ENCODE peak calls at places on chromosomes 6 and 20, in four cellular contexts. One of them, this sample, is unnamed. For H3K4me1, the result is how much of the 10 kb centered on the place peaks cover.

GRCh38 chr20:57522380-57522973 is 2.5 kb downstream of the CTCFL start:
- DNase-seq in mesenchymal stem cell: no peak
- DNase-seq in H9: no peak
- DNase-seq in fibroblast of lung: no peak
- DNase-seq in this sample: no peak

GRCh38 chr6:11011787-11012234 is 32.3 kb downstream of the ELOVL2 start:
- DNase-seq in mesenchymal stem cell: no peak
- DNase-seq in H9: peak
- DNase-seq in fibroblast of lung: no peak
- DNase-seq in this sample: no peak

GRCh38 chr6:37637562-37638413 is 59.9 kb downstream of the MDGA1 start:
- DNase-seq in mesenchymal stem cell: no peak
- DNase-seq in H9: no peak
- DNase-seq in fibroblast of lung: no peak
- DNase-seq in this sample: no peak

GRCh38 chr20:22768779-22769178 is 184.4 kb upstream of the FOXA2 start:
- DNase-seq in mesenchymal stem cell: no peak
- DNase-seq in H9: no peak
- DNase-seq in fibroblast of lung: no peak
- DNase-seq in this sample: no peak

GRCh38 chr6:9116026-9116425 is 680.7 kb upstream of the SLC35B3 start:
- DNase-seq in mesenchymal stem cell: peak
- DNase-seq in H9: no peak
- DNase-seq in fibroblast of lung: peak
- DNase-seq in this sample: peak

GRCh38 chr6:579339-579738 is 77.6 kb downstream of the HUS1B start:
- DNase-seq in mesenchymal stem cell: no peak
- DNase-seq in H9: no peak
- DNase-seq in fibroblast of lung: no peak
- DNase-seq in this sample: no peak

GRCh38 chr6:50087231-50087954 is 37.7 kb upstream of the DEFB112 start:
- DNase-seq in mesenchymal stem cell: peak
- DNase-seq in H9: no peak
- DNase-seq in fibroblast of lung: peak
- DNase-seq in this sample: peak

GRCh38 chr6:143952386-143952785 is 55.7 kb downstream of the PLAGL1 start:
- DNase-seq in mesenchymal stem cell: no peak
- DNase-seq in H9: no peak
- DNase-seq in fibroblast of lung: no peak
- DNase-seq in this sample: no peak

GRCh38 chr20:33301192-33301930 is 18.3 kb downstream of the BPIFB1 start:
- DNase-seq in mesenchymal stem cell: peak
- DNase-seq in H9: no peak
- DNase-seq in fibroblast of lung: peak
- DNase-seq in this sample: peak

GRCh38 chr6:136280032-136280609 is 9.5 kb downstream of the BCLAF1 start:
- DNase-seq in mesenchymal stem cell: no peak
- DNase-seq in H9: no peak
- DNase-seq in fibroblast of lung: no peak
- DNase-seq in this sample: no peak

GRCh38 chr6:139126255-139126654 is 8.6 kb upstream of the HECA start:
- DNase-seq in mesenchymal stem cell: peak
- DNase-seq in H9: no peak
- DNase-seq in fibroblast of lung: peak
- DNase-seq in this sample: peak

GRCh38 chr6:150531957-150532356 is 67.7 kb upstream of the PLEKHG1 start:
- DNase-seq in mesenchymal stem cell: no peak
- DNase-seq in H9: no peak
- DNase-seq in fibroblast of lung: no peak
- DNase-seq in this sample: no peak

GRCh38 chr6:32854376-32855178 is 585 bp downstream of the PSMB9 start:
- DNase-seq in mesenchymal stem cell: peak
- DNase-seq in H9: no peak
- DNase-seq in fibroblast of lung: peak
- DNase-seq in this sample: no peak

GRCh38 chr20:59823860-59824259 is 109.6 kb downstream of the SYCP2 start:
- DNase-seq in mesenchymal stem cell: no peak
- DNase-seq in H9: peak
- DNase-seq in fibroblast of lung: no peak
- DNase-seq in this sample: no peak

GRCh38 chr6:143139239-143139784 is 78.6 kb downstream of the AIG1 start:
- DNase-seq in mesenchymal stem cell: peak
- DNase-seq in H9: no peak
- DNase-seq in fibroblast of lung: no peak
- DNase-seq in this sample: no peak

GRCh38 chr20:4150095-4150492 is 134.7 kb upstream of the RNF24 start:
- DNase-seq in mesenchymal stem cell: peak
- DNase-seq in H9: no peak
- DNase-seq in fibroblast of lung: peak
- DNase-seq in this sample: peak

GRCh38 chr6:116847234-116847633 is 18.4 kb upstream of the GPRC6A start:
- DNase-seq in mesenchymal stem cell: peak
- DNase-seq in H9: no peak
- DNase-seq in fibroblast of lung: peak
- DNase-seq in this sample: peak

GRCh38 chr6:17615794-17616193 is 15.7 kb downstream of the FAM8A1 start:
- DNase-seq in mesenchymal stem cell: no peak
- DNase-seq in H9: no peak
- DNase-seq in fibroblast of lung: no peak
- DNase-seq in this sample: no peak

GRCh38 chr6:106159531-106159940 is 73.4 kb downstream of the PRDM1 start:
- DNase-seq in mesenchymal stem cell: peak
- DNase-seq in H9: no peak
- DNase-seq in fibroblast of lung: peak
- DNase-seq in this sample: peak

GRCh38 chr6:125363360-125364121 is 61.8 kb upstream of the HDDC2 start:
- DNase-seq in mesenchymal stem cell: peak
- DNase-seq in H9: peak
- DNase-seq in fibroblast of lung: peak
- DNase-seq in this sample: peak

GRCh38 chr20:54539521-54540046 is 64.2 kb downstream of the DOK5 start:
- DNase-seq in mesenchymal stem cell: no peak
- DNase-seq in H9: no peak
- DNase-seq in fibroblast of lung: peak
- DNase-seq in this sample: peak

GRCh38 chr6:154257074-154257473 is 99.5 kb downstream of the IPCEF1 start:
- DNase-seq in mesenchymal stem cell: no peak
- DNase-seq in H9: no peak
- DNase-seq in fibroblast of lung: no peak
- DNase-seq in this sample: no peak

GRCh38 chr6:2993755-2994317 is 5.9 kb upstream of the NQO2 start:
- DNase-seq in mesenchymal stem cell: no peak
- DNase-seq in H9: no peak
- DNase-seq in fibroblast of lung: no peak
- DNase-seq in this sample: no peak

GRCh38 chr20:4513720-4514119 is 208.0 kb upstream of the PRND start:
- DNase-seq in mesenchymal stem cell: no peak
- DNase-seq in H9: no peak
- DNase-seq in fibroblast of lung: peak
- DNase-seq in this sample: peak

GRCh38 chr6:149450679-149451360 is 34.0 kb downstream of the ZC3H12D start:
- DNase-seq in mesenchymal stem cell: no peak
- DNase-seq in H9: no peak
- DNase-seq in fibroblast of lung: peak
- DNase-seq in this sample: no peak

GRCh38 chr6:108651287-108651686 is 90.6 kb downstream of the FOXO3 start:
- DNase-seq in mesenchymal stem cell: peak
- DNase-seq in H9: no peak
- DNase-seq in fibroblast of lung: no peak
- DNase-seq in this sample: no peak

GRCh38 chr6:162706236-162706635 is 21.3 kb downstream of the PRKN start:
- DNase-seq in mesenchymal stem cell: no peak
- DNase-seq in H9: no peak
- DNase-seq in fibroblast of lung: peak
- DNase-seq in this sample: no peak

GRCh38 chr6:31641370-31641769 is 11.1 kb downstream of the BAG6 start:
- DNase-seq in mesenchymal stem cell: no peak
- DNase-seq in H9: no peak
- DNase-seq in fibroblast of lung: no peak
- DNase-seq in this sample: no peak

DNA sequence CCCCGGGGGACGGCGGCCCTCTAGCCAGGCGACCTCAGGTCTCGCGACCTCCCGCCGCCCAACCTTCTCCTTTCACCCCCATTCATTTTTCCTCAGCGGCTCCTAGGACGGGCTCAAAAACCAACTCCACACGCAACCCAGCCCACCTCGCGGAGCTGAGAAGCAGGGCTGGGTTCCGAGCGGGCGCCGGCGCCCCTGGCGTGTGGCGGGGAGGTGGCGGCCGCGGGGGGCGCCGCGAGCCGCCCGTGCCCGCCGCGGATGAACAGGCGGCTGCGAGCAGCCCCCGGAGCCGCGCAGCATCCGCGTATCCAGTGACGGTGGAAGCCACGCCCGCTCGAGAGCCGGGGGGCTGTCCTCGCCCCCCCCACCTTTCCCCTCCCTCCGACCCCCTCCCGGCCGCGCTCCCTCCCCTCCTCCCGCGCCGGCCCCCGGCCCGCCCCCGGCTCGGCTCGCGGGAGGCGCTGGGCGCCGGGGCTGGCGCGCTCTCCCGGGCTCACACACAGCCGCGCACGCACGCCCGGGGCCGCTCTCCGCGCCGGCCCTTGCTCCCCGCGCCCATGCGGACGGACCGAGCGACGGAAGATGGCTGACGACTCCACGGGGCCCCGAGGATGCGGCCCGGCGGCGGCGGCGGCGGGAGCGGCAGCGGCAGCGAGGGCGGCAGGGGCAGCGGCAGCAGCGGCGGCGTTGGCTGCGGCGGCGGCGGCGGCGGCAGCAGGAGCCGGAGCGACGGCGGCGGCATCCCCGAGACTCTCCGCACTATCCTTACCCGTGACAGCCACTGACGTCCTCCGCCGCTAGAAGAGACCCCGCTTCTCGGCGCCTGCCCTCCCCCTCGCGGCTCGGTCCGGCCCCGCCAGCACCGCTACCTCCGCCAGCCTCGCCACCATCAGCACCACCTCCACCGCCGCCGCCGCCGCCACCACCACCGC is at the start of gene SOBP:
- DNase-seq in mesenchymal stem cell: peak
- DNase-seq in H9: peak
- DNase-seq in fibroblast of lung: no peak
- DNase-seq in this sample: no peak
- H3K9ac ChIP-seq in mesenchymal stem cell: peak
- H3K9ac ChIP-seq in H9: no peak
- H3K9ac ChIP-seq in fibroblast of lung: peak
- H3K9ac ChIP-seq in this sample: peak

GRCh38 chr20:58523072-58523681 is 8.0 kb upstream of the APCDD1L start:
- DNase-seq in mesenchymal stem cell: no peak
- DNase-seq in H9: peak
- DNase-seq in fibroblast of lung: peak
- DNase-seq in this sample: peak

GRCh38 chr20:58528412-58528811 is 13.2 kb upstream of the APCDD1L start:
- DNase-seq in mesenchymal stem cell: no peak
- DNase-seq in H9: no peak
- DNase-seq in fibroblast of lung: no peak
- DNase-seq in this sample: no peak

GRCh38 chr20:58523916-58524315 is 8.7 kb upstream of the APCDD1L start:
- DNase-seq in mesenchymal stem cell: peak
- DNase-seq in H9: no peak
- DNase-seq in fibroblast of lung: peak
- DNase-seq in this sample: peak

GRCh38 chr20:58524814-58525213 is 9.6 kb upstream of the APCDD1L start:
- DNase-seq in mesenchymal stem cell: no peak
- DNase-seq in H9: peak
- DNase-seq in fibroblast of lung: peak
- DNase-seq in this sample: peak

GRCh38 chr20:58526411-58526810 is 11.2 kb upstream of the APCDD1L start:
- DNase-seq in mesenchymal stem cell: no peak
- DNase-seq in H9: no peak
- DNase-seq in fibroblast of lung: no peak
- DNase-seq in this sample: no peak
- H3K4me1 ChIP-seq in mesenchymal stem cell: under half
- H3K4me1 ChIP-seq in H9: under half
- H3K4me1 ChIP-seq in fibroblast of lung: under half
- H3K4me1 ChIP-seq in this sample: under half

GRCh38 chr6:6545616-6546317 is 42.8 kb upstream of the LY86 start:
- DNase-seq in mesenchymal stem cell: peak
- DNase-seq in H9: no peak
- DNase-seq in fibroblast of lung: no peak
- DNase-seq in this sample: no peak

GRCh38 chr6:6543181-6543879 is 45.2 kb upstream of the LY86 start:
- DNase-seq in mesenchymal stem cell: no peak
- DNase-seq in H9: no peak
- DNase-seq in fibroblast of lung: no peak
- DNase-seq in this sample: no peak

GRCh38 chr6:6542357-6542756 is 46.2 kb upstream of the LY86 start:
- DNase-seq in mesenchymal stem cell: no peak
- DNase-seq in H9: no peak
- DNase-seq in fibroblast of lung: no peak
- DNase-seq in this sample: no peak

GRCh38 chr6:6546318-6547110 is 42.0 kb upstream of the LY86 start:
- DNase-seq in mesenchymal stem cell: peak
- DNase-seq in H9: peak
- DNase-seq in fibroblast of lung: peak
- DNase-seq in this sample: peak

GRCh38 chr6:6547111-6547879 is 41.2 kb upstream of the LY86 start:
- DNase-seq in mesenchymal stem cell: peak
- DNase-seq in H9: peak
- DNase-seq in fibroblast of lung: peak
- DNase-seq in this sample: peak
- H3K9ac ChIP-seq in mesenchymal stem cell: peak
- H3K9ac ChIP-seq in H9: no peak
- H3K9ac ChIP-seq in fibroblast of lung: no peak
- H3K9ac ChIP-seq in this sample: peak

DNA sequence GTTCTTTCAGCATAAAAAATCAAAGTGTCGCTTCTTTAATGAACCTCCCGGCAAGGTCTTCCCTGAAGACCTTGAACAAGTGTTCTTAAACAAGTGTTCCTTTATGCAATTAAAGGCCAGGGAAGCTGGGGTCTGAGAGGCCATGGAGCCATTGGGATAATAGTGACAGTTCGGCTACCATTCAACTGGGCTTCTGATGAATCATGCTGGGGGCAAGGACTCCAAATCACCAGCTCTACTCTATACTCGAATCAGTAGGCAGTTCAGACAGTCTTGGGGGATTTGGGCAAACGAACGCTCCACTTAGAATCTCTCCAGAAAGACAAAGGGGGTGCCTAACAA is 34.7 kb upstream of the EZR start:
- DNase-seq in mesenchymal stem cell: peak
- DNase-seq in H9: no peak
- DNase-seq in fibroblast of lung: no peak
- DNase-seq in this sample: no peak
- H3K4me1 ChIP-seq in mesenchymal stem cell: under half
- H3K4me1 ChIP-seq in H9: under half
- H3K4me1 ChIP-seq in fibroblast of lung: under half
- H3K4me1 ChIP-seq in this sample: under half

GRCh38 chr6:148324297-148325007 is 18.2 kb upstream of the SASH1 start:
- DNase-seq in mesenchymal stem cell: peak
- DNase-seq in H9: no peak
- DNase-seq in fibroblast of lung: peak
- DNase-seq in this sample: peak
- H3K9ac ChIP-seq in mesenchymal stem cell: peak
- H3K9ac ChIP-seq in H9: no peak
- H3K9ac ChIP-seq in fibroblast of lung: no peak
- H3K9ac ChIP-seq in this sample: no peak

GRCh38 chr6:87848616-87849015 is 146.6 kb upstream of the AKIRIN2 start:
- DNase-seq in mesenchymal stem cell: no peak
- DNase-seq in H9: no peak
- DNase-seq in fibroblast of lung: no peak
- DNase-seq in this sample: no peak
- H3K4me1 ChIP-seq in mesenchymal stem cell: under half
- H3K4me1 ChIP-seq in H9: under half
- H3K4me1 ChIP-seq in fibroblast of lung: under half
- H3K4me1 ChIP-seq in this sample: under half

This sample was measured in astrocyte.